ENCODE peak calls at places on chromosomes 12 and 14, in five cellular contexts. Z is uterus, K is cardiac muscle cell, U is colonic mucosa, V is HL-60. W is an unnamed sample.

GRCh38 chr12:15581006-15581405 is 208.2 kb downstream of the EPS8 start:
- DNase-seq in Z (no peak), K (peak), U (no peak), V (no peak), W (no peak)

GRCh38 chr14:104876251-104876699 is 11.2 kb downstream of the CEP170B start:
- DNase-seq in Z (no peak), K (peak), U (peak), V (no peak), W (no peak)

GRCh38 chr12:115337693-115338543 is 653.9 kb upstream of the TBX3 start:
- DNase-seq in Z (peak), K (peak), U (peak), V (no peak), W (peak)

GRCh38 chr12:112977139-112977538 is 1.2 kb upstream of the OAS2 start:
- DNase-seq in Z (no peak), K (no peak), U (no peak), V (no peak), W (no peak)

GRCh38 chr12:49131051-49131972 is at the start of gene TUBA1B:
- DNase-seq in Z (peak), K (peak), U (peak), V (peak), W (peak)

GRCh38 chr14:66624319-66624937 is 116.5 kb downstream of the GPHN start:
- DNase-seq in Z (no peak), K (peak), U (peak), V (no peak), W (peak)

GRCh38 chr12:45220961-45221360 is 5.1 kb downstream of the ANO6 start:
- DNase-seq in Z (no peak), K (no peak), U (no peak), V (no peak), W (no peak)

GRCh38 chr12:78403136-78403535 is 461.4 kb upstream of the SYT1 start:
- DNase-seq in Z (no peak), K (peak), U (no peak), V (no peak), W (no peak)

GRCh38 chr12:103455020-103455763 is 40.6 kb downstream of the C12orf42 start:
- DNase-seq in Z (no peak), K (no peak), U (no peak), V (no peak), W (no peak)

GRCh38 chr14:55129086-55129427 is at the start of gene LGALS3:
- DNase-seq in Z (peak), K (peak), U (peak), V (no peak), W (peak)

GRCh38 chr14:57221931-57222330 is 46.8 kb downstream of the EXOC5 start:
- DNase-seq in Z (no peak), K (no peak), U (no peak), V (no peak), W (no peak)

GRCh38 chr12:21775130-21775920 is 819 bp upstream of the KCNJ8 start:
- DNase-seq in Z (no peak), K (no peak), U (no peak), V (no peak), W (no peak)

GRCh38 chr12:2333516-2333915 is 280.7 kb downstream of the CACNA1C start:
- DNase-seq in Z (no peak), K (no peak), U (no peak), V (no peak), W (no peak)

GRCh38 chr12:57983858-57984505 is 42.6 kb downstream of the ATP23 start:
- DNase-seq in Z (no peak), K (no peak), U (no peak), V (no peak), W (no peak)

GRCh38 chr12:57985685-57986084 is 44.3 kb downstream of the ATP23 start:
- DNase-seq in Z (no peak), K (peak), U (no peak), V (peak), W (no peak)

GRCh38 chr12:57984629-57985151 is 43.3 kb downstream of the ATP23 start:
- DNase-seq in Z (no peak), K (no peak), U (no peak), V (no peak), W (no peak)

DNA sequence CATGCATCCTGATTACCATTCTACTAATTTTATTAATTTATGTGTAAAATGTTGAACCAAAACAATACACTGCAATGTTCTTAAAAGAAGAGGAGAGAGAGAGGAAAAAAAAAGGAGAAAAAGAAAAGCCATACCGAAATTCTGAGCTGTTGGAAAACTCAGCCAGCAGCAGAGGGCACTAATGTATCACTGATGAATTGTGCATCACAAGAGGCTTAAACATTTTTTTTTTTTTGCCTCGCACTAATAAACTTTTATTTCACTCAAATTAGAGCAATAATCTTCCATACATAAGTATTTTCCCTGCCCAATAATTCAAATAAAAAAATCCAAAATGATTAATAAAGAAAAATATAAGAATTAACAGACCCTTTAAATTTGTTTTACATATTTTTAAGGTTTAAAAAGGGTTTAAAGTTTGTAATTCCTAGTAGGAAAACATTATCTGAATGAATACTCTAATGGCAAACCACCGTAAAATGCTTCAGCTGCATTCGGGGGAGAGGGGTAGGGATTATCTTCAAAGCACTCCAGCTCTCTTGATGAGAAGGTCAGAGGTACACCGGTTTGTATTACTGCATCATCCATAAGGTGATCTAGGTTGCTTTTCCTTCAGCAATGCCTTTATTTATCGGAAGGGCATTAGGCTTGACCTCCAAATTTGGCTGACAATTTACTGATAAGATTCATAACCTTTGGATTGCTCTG is 41.9 kb downstream of the ATP23 start:
- DNase-seq in Z (no peak), K (peak), U (peak), V (no peak), W (peak)
- TF ChIP-seq CTCF in Z (peak), K (peak), U (peak), V (peak), W (peak)

DNA sequence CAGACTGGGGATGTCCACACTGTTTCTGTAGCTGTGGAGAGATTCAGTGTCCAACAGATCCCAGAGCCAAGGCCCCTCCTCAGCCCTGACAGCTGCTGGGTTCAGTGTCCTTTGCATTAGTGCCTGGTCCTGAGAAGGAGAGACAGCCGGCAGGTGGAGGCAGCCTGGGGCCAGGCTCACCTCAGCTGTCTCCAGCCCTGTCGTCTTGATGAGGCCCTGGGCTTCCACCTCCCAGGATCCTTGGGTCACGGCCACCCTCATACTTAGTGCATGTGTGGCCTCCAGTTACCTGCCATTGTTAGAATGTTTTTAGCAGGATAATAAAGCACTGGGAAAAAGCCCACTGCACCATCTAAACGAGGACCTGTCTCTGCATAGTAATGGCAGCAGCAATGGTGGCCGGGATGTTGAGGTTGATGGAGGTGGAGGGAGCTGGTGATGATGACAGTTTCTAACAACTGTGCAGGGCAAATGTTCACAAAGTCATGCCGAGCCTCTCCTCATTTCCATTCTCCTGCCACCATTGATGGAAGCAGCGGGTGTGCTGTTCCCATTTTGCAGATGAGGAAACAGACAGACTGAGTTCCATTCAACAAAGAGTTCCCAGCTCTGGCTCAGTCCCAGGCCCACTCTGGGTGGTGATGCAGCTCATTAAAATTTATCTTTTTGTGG is 17.7 kb downstream of the ASB2 start:
- DNase-seq in Z (no peak), K (no peak), U (no peak), V (no peak), W (no peak)
- H3K4me3 ChIP-seq in Z (no peak), K (no peak), U (no peak), V (no peak), W (no peak)

DNA sequence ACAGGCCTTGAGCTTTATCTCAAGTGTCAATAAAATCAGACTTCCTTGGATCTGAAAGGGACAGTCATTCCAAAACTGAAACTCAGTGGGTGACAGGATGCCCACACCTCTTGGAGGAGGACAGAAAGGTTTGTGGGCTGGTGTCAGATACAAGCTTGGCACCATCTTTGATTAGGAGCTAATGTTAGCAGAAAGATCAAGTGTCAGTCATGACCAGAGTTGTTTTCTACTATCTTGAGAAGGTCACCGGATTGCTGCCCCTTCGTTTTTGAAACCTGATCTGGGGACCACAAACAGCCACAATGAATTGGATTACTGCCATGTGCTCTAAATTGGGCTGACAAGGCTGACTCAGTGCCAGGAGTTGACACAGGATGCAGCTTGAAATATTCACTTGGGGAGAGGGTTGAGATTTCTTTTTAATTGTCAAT is 88.3 kb downstream of the OTOGL start:
- DNase-seq in Z (peak), K (peak), U (no peak), V (no peak), W (peak)
- H3K27ac ChIP-seq in Z (peak), K (peak), U (peak), V (no peak), W (peak)

GRCh38 chr12:105504286-105504685 is 173.8 kb downstream of the C12orf75 start:
- DNase-seq in Z (no peak), K (no peak), U (no peak), V (no peak), W (no peak)
- TF ChIP-seq CTCF in Z (no peak), K (no peak), U (no peak), V (no peak), W (no peak)

W was measured in adrenal gland.